ENCODE peak calls at places on chromosomes 2 and 18, in seven cellular contexts. M is left ventricle myocardium superior; Y is cerebellum; E is activated CD4-positive, alpha-beta T cell treated with anti-CD3 and anti-CD28 coated beads, Interleukin-2, amount 10 ng/mL, durations not matched to agents 7 days and 5 days; N is SHP77; G is GM12892; T is LNCaP clone FGC. R is an unnamed sample.

GRCh38 chr2:38502107-38502506 is 100.6 kb downstream of the HNRNPLL start:
- DNase-seq in M (no peak), Y (no peak), E (no peak), N (no peak), G (no peak), T (no peak), R (no peak)

GRCh38 chr2:120520929-120521912 is 175.3 kb downstream of the INHBB start:
- DNase-seq in M (no peak), Y (no peak), E (peak; percentile 40), N (no peak), G (no peak), T (no peak), R (peak; percentile 85)

GRCh38 chr2:239323473-239323872 is 77.3 kb downstream of the HDAC4 start:
- DNase-seq in M (no peak), Y (no peak), E (no peak), N (no peak), G (no peak), T (no peak), R (no peak)

GRCh38 chr2:103172821-103173220 is 411.0 kb downstream of the TMEM182 start:
- DNase-seq in M (no peak), Y (no peak), E (no peak), N (no peak), G (no peak), T (no peak), R (no peak)

GRCh38 chr2:9897796-9898195 is 53.7 kb upstream of the GRHL1 start:
- DNase-seq in M (no peak), Y (no peak), E (no peak), N (no peak), G (no peak), T (no peak), R (peak; percentile 53)

GRCh38 chr18:5894613-5895299 is 566 bp downstream of the TMEM200C start:
- DNase-seq in M (peak; percentile 30), Y (peak; percentile 11), E (no peak), N (no peak), G (peak; percentile 29), T (no peak), R (peak; percentile 8)

GRCh38 chr2:200779214-200779613 is 32.5 kb upstream of the BZW1 start:
- DNase-seq in M (no peak), Y (no peak), E (no peak), N (no peak), G (no peak), T (no peak), R (no peak)

GRCh38 chr2:26035110-26035728 is 1.3 kb downstream of the RAB10 start:
- DNase-seq in M (no peak), Y (no peak), E (no peak), N (no peak), G (no peak), T (no peak), R (no peak)

GRCh38 chr18:3530807-3531206 is 80.8 kb downstream of the TGIF1 start:
- DNase-seq in M (no peak), Y (no peak), E (no peak), N (no peak), G (no peak), T (no peak), R (no peak)

GRCh38 chr2:172734711-172735645 is 667 bp upstream of the RAPGEF4 start:
- DNase-seq in M (no peak), Y (no peak), E (no peak), N (no peak), G (no peak), T (no peak), R (no peak)